ENCODE peak calls at places on chromosome 2, in six cellular contexts. X, C, A, S, H and M are unnamed samples.

GRCh38 chr2:189549440-189549832 is 31.1 kb downstream of the SLC40A1 start:
- DNase-seq in H (no peak), X (no peak), C (no peak), S (no peak), A (peak), M (no peak)

GRCh38 chr2:129945557-129945956 is 33.9 kb upstream of the RAB6C start:
- DNase-seq in H (no peak), C (no peak), A (no peak), X (no peak), S (no peak), M (no peak)

GRCh38 chr2:209629622-209630021 is 142.0 kb upstream of the UNC80 start:
- DNase-seq in C (no peak), H (no peak), A (peak), X (no peak), S (no peak), M (no peak)

GRCh38 chr2:231387904-231388724 is 7.4 kb upstream of the B3GNT7 start:
- DNase-seq in A (peak), S (no peak), X (no peak), C (no peak), H (peak), M (peak)

GRCh38 chr2:68811364-68811763 is 59.8 kb downstream of the BMP10 start:
- DNase-seq in C (no peak), S (no peak), H (no peak), A (no peak), X (no peak), M (no peak)

GRCh38 chr2:112812318-112813042 is 24.1 kb downstream of the IL1B start:
- DNase-seq in X (no peak), C (no peak), S (no peak), H (no peak), A (peak), M (peak)

GRCh38 chr2:146388757-146389156 is 1456.1 kb upstream of the ACVR2A start:
- DNase-seq in X (no peak), S (no peak), A (peak), C (no peak), H (no peak), M (no peak)

GRCh38 chr2:43831438-43832294 is 7.0 kb downstream of the ABCG5 start:
- DNase-seq in H (no peak), A (peak), S (no peak), C (peak), X (no peak), M (peak)

GRCh38 chr2:85840091-85840490 is 48.7 kb downstream of the ST3GAL5 start:
- DNase-seq in S (no peak), A (no peak), H (no peak), C (no peak), X (no peak), M (no peak)

GRCh38 chr2:85917887-85918795 is 29.4 kb upstream of the ST3GAL5 start:
- DNase-seq in C (no peak), X (no peak), H (no peak), S (no peak), A (no peak), M (no peak)

GRCh38 chr2:111927723-111928122 is 29.3 kb downstream of the MERTK start:
- DNase-seq in X (no peak), C (no peak), A (no peak), H (no peak), S (no peak), M (no peak)

GRCh38 chr2:101107246-101107645 is 43.9 kb downstream of the TBC1D8 start:
- DNase-seq in A (no peak), S (no peak), H (no peak), C (no peak), X (no peak), M (no peak)

GRCh38 chr2:240224676-240225075 is 84.2 kb upstream of the OTOS start:
- DNase-seq in A (peak), H (no peak), X (no peak), S (no peak), C (no peak), M (no peak)

GRCh38 chr2:61210332-61210981 is 48.5 kb downstream of the C2orf74 start:
- DNase-seq in A (peak), S (peak), H (no peak), X (peak), C (no peak), M (no peak)

GRCh38 chr2:127128508-127128907 is 21.6 kb upstream of the BIN1 start:
- DNase-seq in X (no peak), H (peak), A (no peak), S (no peak), C (no peak), M (peak)

GRCh38 chr2:11344956-11345671 is 678 bp upstream of the ROCK2 start:
- DNase-seq in X (peak), H (peak), C (peak), S (peak), A (peak), M (peak)

GRCh38 chr2:56184500-56184996 is 758 bp downstream of the CCDC85A start:
- DNase-seq in H (peak), A (peak), X (peak), C (peak), S (no peak), M (peak)

GRCh38 chr2:74188018-74188601 is 9.4 kb upstream of the MOB1A start:
- DNase-seq in X (no peak), A (peak), S (no peak), C (no peak), H (peak), M (no peak)

GRCh38 chr2:150063950-150064549 is 423.4 kb downstream of the RND3 start:
- DNase-seq in S (no peak), C (no peak), H (no peak), X (no peak), A (no peak), M (no peak)

GRCh38 chr2:10517351-10518043 is 69.4 kb upstream of the ODC1 start:
- DNase-seq in S (no peak), C (no peak), A (no peak), X (no peak), H (no peak), M (no peak)

GRCh38 chr2:164009801-164010337 is 274.1 kb upstream of the FIGN start:
- DNase-seq in H (no peak), X (no peak), S (no peak), C (peak), A (no peak), M (no peak)

GRCh38 chr2:30222031-30222430 is 9.3 kb upstream of the LBH start:
- DNase-seq in X (no peak), A (no peak), C (no peak), S (no peak), H (no peak), M (no peak)

GRCh38 chr2:42238644-42239288 is 69.6 kb downstream of the EML4 start:
- DNase-seq in C (peak), A (no peak), H (peak), S (no peak), X (no peak), M (peak)

GRCh38 chr2:232422051-232422450 is 15.4 kb downstream of the ALPG start:
- DNase-seq in A (no peak), C (no peak), H (no peak), S (no peak), X (no peak), M (no peak)

GRCh38 chr2:98559581-98559980 is 48.7 kb downstream of the COA5 start:
- DNase-seq in A (peak), C (no peak), H (no peak), X (no peak), S (no peak), M (no peak)

GRCh38 chr2:45993476-45993991 is 303.7 kb upstream of the EPAS1 start:
- DNase-seq in C (peak), S (no peak), A (peak), H (peak), X (peak), M (peak)

GRCh38 chr2:18518116-18519111 is 42.0 kb downstream of the RDH14 start:
- DNase-seq in C (no peak), H (no peak), X (no peak), A (peak), S (no peak), M (no peak)

GRCh38 chr2:118123561-118124232 is 35.4 kb downstream of the INSIG2 start:
- DNase-seq in C (no peak), A (peak), S (no peak), X (peak), H (peak), M (peak)

GRCh38 chr2:71453404-71454220 is at the start of gene DYSF:
- DNase-seq in X (no peak), A (peak), S (no peak), H (peak), C (peak), M (no peak)

GRCh38 chr2:56009758-56010534 is 86.4 kb upstream of the EFEMP1 start:
- DNase-seq in S (peak), C (peak), X (peak), H (peak), A (peak), M (no peak)

GRCh38 chr2:2389215-2389614 is 58.1 kb upstream of the MYT1L start:
- DNase-seq in S (no peak), H (no peak), X (no peak), A (no peak), C (no peak), M (no peak)